ENCODE peak calls at places on chromosomes 7 and 10, in four cellular contexts. E, P, Q and W are unnamed samples.

GRCh38 chr10:69318997-69319727 is 40.9 kb downstream of the HK1 start:
- DNase-seq in E (peak; percentile 86), P (peak; percentile 47), Q (no peak), W (peak; percentile 83)

GRCh38 chr7:41956276-41956675 is 253.4 kb upstream of the INHBA start:
- DNase-seq in E (no peak), P (peak; percentile 19), Q (no peak), W (no peak)

GRCh38 chr10:98344589-98345038 is 70.4 kb downstream of the PYROXD2 start:
- DNase-seq in E (peak; percentile 76), P (peak; percentile 30), Q (no peak), W (peak; percentile 40)

GRCh38 chr10:43230909-43231522 is 35.8 kb downstream of the RASGEF1A start:
- DNase-seq in E (no peak), P (no peak), Q (no peak), W (peak; percentile 1)

GRCh38 chr10:133127291-133128125 is 32.5 kb upstream of the KNDC1 start:
- DNase-seq in E (no peak), P (no peak), Q (no peak), W (no peak)

GRCh38 chr10:79027147-79028055 is 41.4 kb upstream of the ZMIZ1 start:
- DNase-seq in E (no peak), P (no peak), Q (no peak), W (peak; percentile 1)

GRCh38 chr10:35588836-35589235 is 16.3 kb upstream of the GJD4 start:
- DNase-seq in E (no peak), P (no peak), Q (no peak), W (no peak)

GRCh38 chr10:70763567-70763966 is 21.6 kb downstream of the TBATA start:
- DNase-seq in E (no peak), P (no peak), Q (no peak), W (no peak)

GRCh38 chr7:108454674-108455523 is 1.3 kb downstream of the NRCAM start:
- DNase-seq in E (no peak), P (no peak), Q (no peak), W (no peak)

GRCh38 chr7:51054231-51054630 is 262.4 kb downstream of the COBL start:
- DNase-seq in E (peak; percentile 53), P (no peak), Q (no peak), W (peak; percentile 70)

GRCh38 chr7:116534790-116535189 is 10.0 kb downstream of the CAV1 start:
- DNase-seq in E (peak; percentile 38), P (no peak), Q (no peak), W (no peak)

GRCh38 chr10:94043431-94043990 is 49.8 kb downstream of the PLCE1 start:
- DNase-seq in E (no peak), P (no peak), Q (peak; percentile 56), W (no peak)

GRCh38 chr10:127534511-127534910 is 14.6 kb upstream of the NPS start:
- DNase-seq in E (no peak), P (no peak), Q (no peak), W (no peak)

GRCh38 chr10:60703266-60704041 is 74.8 kb upstream of the CDK1 start:
- DNase-seq in E (no peak), P (no peak), Q (no peak), W (no peak)

GRCh38 chr7:69934475-69934903 is 336.2 kb downstream of the AUTS2 start:
- DNase-seq in E (no peak), P (no peak), Q (no peak), W (peak; percentile 16)

GRCh38 chr10:126256864-126257263 is 131.4 kb downstream of the ADAM12 start:
- DNase-seq in E (no peak), P (no peak), Q (no peak), W (no peak)
- TF ChIP-seq CTCF in E (no peak), P (no peak), Q (no peak), W (no peak)

GRCh38 chr7:129169171-129169643 is 19.2 kb upstream of the SMO start:
- DNase-seq in E (no peak), P (no peak), Q (no peak), W (peak; percentile 57)

GRCh38 chr7:129166745-129167144 is 21.7 kb upstream of the SMO start:
- DNase-seq in E (no peak), P (peak; percentile 70), Q (no peak), W (no peak)

GRCh38 chr7:129168219-129168991 is 20.0 kb upstream of the SMO start:
- DNase-seq in E (no peak), P (peak; percentile 50), Q (no peak), W (peak; percentile 17)

GRCh38 chr7:129170373-129171021 is 17.9 kb upstream of the SMO start:
- DNase-seq in E (no peak), P (no peak), Q (no peak), W (no peak)

DNA sequence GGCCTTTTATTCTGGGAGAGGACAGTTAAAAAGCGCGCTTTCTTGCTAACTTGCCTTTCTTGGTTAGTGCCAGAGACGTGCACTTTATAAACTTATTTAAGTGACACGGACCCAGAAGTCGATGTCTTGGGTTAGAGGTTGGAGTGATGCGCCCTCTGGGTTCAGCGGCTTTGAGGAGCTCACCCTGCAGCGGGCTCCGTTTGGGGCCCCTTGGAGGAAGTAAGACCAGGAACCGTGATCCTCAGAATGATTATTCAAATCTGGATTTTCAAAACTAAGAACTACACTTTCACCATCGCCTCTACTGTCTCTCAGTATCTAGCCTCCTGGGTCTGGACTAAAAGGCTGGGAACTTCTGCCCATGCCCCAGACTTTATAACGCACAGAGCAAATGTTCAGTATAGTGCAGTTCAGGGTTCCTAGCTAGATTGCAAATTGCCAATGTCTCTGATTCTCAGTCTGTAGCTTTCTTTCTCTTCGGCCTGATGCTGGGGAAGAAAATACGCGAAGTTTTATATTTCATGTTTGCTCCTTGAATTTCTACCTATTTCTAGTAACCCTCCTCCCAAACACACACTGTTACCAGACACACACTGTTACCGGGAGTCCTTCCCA is 18.6 kb upstream of the SMO start:
- DNase-seq in E (no peak), P (no peak), Q (no peak), W (no peak)
- H3K4me3 ChIP-seq in E (no peak overlapping the region), P (no peak overlapping the region), Q (peak overlapping the region; percentile 42), W (no peak overlapping the region)

GRCh38 chr7:964401-965231 is 10.1 kb upstream of the ADAP1 start:
- DNase-seq in E (no peak), P (no peak), Q (no peak), W (no peak)
- TF ChIP-seq CTCF in E (no peak), P (peak; percentile 12), Q (no peak), W (no peak)

DNA sequence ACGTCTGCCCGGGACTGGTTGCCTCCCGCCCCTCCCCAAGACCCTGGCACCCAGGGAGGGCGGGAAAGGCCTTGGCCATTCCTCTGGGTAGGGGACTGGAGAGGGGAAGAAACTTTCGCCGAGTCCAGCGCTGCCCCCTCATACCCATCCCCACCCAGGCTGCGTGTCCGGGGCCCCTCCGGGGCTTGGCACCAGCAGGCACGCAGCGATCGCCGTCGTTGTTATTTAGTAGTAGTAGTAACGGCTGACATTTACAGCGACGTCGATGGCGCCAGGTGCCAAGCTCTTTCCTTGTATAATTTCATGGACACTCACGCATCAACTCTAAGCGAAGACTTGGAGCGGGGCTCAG is 3.3 kb upstream of the PDGFA start:
- DNase-seq in E (no peak), P (no peak), Q (no peak), W (no peak)
- H3K4me3 ChIP-seq in E (no peak overlapping the region), P (no peak overlapping the region), Q (no peak overlapping the region), W (no peak overlapping the region)

DNA sequence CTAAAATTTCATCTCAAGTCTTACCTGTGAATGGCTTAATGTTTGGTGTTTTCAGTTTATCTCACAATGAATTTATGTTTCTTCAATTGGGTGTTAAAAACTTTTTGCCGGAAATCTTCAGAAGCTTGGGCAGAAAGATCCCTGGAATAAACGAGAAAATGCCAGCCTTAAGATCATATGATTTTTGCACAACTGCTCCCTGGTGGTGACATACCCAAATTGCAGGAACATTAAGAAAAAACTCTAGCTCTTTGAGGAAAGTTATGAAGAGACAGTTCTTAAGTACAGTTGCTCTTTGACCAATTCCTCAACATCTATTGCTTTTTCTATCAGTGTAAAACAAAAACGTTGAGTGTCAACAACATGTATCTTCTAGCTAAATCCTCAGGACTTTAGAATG is 48.2 kb upstream of the CREB5 start:
- DNase-seq in E (no peak), P (no peak), Q (no peak), W (no peak)
- TF ChIP-seq CTCF in E (no peak), P (no peak), Q (peak; percentile 25), W (no peak)

GRCh38 chr7:5394264-5395105 is 29.1 kb downstream of the TNRC18 start:
- DNase-seq in E (no peak), P (no peak), Q (no peak), W (no peak)
- H3K4me3 ChIP-seq in E (no peak overlapping the region), P (no peak overlapping the region), Q (no peak overlapping the region), W (no peak overlapping the region)

GRCh38 chr7:20778063-20778721 is 8.5 kb downstream of the SP8 start:
- DNase-seq in E (no peak), P (no peak), Q (no peak), W (peak; percentile 22)
- TF ChIP-seq CTCF in E (no peak), P (peak; percentile 83), Q (peak; percentile 43), W (no peak)

GRCh38 chr10:48358162-48358561 is 51.7 kb downstream of the MAPK8 start:
- DNase-seq in E (no peak), P (no peak), Q (no peak), W (no peak)
- H3K4me3 ChIP-seq in E (no peak overlapping the region), P (no peak overlapping the region), Q (no peak overlapping the region), W (no peak overlapping the region)